ENCODE peak calls at places on chromosome X, in four cellular contexts. M is A673; J is CD8-positive, alpha-beta T cell; P is HCT116. U is an unnamed sample.

GRCh38 chrX:118976599-118977340 is 2.4 kb downstream of the LONRF3 start:
- DNase-seq in P (no peak), M (peak; percentile 3), J (peak; percentile 22), U (peak; percentile 15)

GRCh38 chrX:35380808-35381700 is 417.1 kb upstream of the MAGEB16 start:
- DNase-seq in P (no peak), M (peak; percentile 55), J (no peak), U (no peak)

GRCh38 chrX:129227376-129227775 is 295.9 kb downstream of the SMARCA1 start:
- DNase-seq in M (no peak), J (no peak), P (no peak), U (no peak)

GRCh38 chrX:24259544-24260240 is 54.2 kb downstream of the SUPT20HL2 start:
- DNase-seq in P (peak; percentile 50), J (no peak), M (peak; percentile 82), U (no peak)

GRCh38 chrX:93673869-93674271 is at the start of gene FAM133A:
- DNase-seq in M (peak; percentile 2), J (no peak), P (no peak), U (no peak)

GRCh38 chrX:120739300-120739699 is 109.4 kb upstream of the C1GALT1C1 start:
- DNase-seq in J (no peak), M (no peak), P (no peak), U (no peak)

GRCh38 chrX:10569946-10570345 is 50.4 kb downstream of the MID1 start:
- DNase-seq in M (no peak), P (no peak), J (no peak), U (no peak)

GRCh38 chrX:119249836-119250340 is 13.8 kb downstream of the PGRMC1 start:
- DNase-seq in M (no peak), J (no peak), P (no peak), U (no peak)

GRCh38 chrX:103791233-103791632 is 14.6 kb downstream of the PLP1 start:
- DNase-seq in P (no peak), M (no peak), J (no peak), U (no peak)

GRCh38 chrX:46979340-46979739 is 67.1 kb downstream of the JADE3 start:
- DNase-seq in P (peak; percentile 13), M (peak; percentile 21), J (no peak), U (no peak)

GRCh38 chrX:45799576-45799975 is 598.9 kb upstream of the DIPK2B start:
- DNase-seq in J (no peak), P (no peak), M (no peak), U (no peak)

GRCh38 chrX:136271300-136271699 is 20.1 kb upstream of the MAP7D3 start:
- DNase-seq in P (no peak), M (no peak), J (no peak), U (no peak)

GRCh38 chrX:43315622-43316021 is 340.5 kb upstream of the MAOA start:
- DNase-seq in M (no peak), J (no peak), P (no peak), U (no peak)

GRCh38 chrX:117985241-117985640 is 131.4 kb downstream of the KLHL13 start:
- DNase-seq in J (no peak), M (peak; percentile 69), P (no peak), U (no peak)

GRCh38 chrX:109872021-109872730 is 130.7 kb upstream of the TMEM164 start:
- DNase-seq in J (no peak), M (no peak), P (no peak), U (no peak)

GRCh38 chrX:51459125-51459524 is 37.3 kb downstream of the NUDT11 start:
- DNase-seq in P (peak; percentile 18), J (no peak), M (peak; percentile 62), U (no peak)

GRCh38 chrX:149152941-149153340 is 352.2 kb downstream of the IDS start:
- DNase-seq in M (no peak), J (no peak), P (no peak), U (no peak)

GRCh38 chrX:133375558-133376340 is 39.5 kb downstream of the GPC4 start:
- DNase-seq in P (no peak), M (peak; percentile 70), J (no peak), U (peak; percentile 1)

GRCh38 chrX:23598561-23598960 is 68.7 kb upstream of the PRDX4 start:
- DNase-seq in P (no peak), J (no peak), M (no peak), U (no peak)

GRCh38 chrX:6371353-6371752 is 142.7 kb upstream of the NLGN4X start:
- DNase-seq in P (no peak), M (no peak), J (no peak), U (no peak)

GRCh38 chrX:51487960-51488267 is 8.5 kb downstream of the NUDT11 start:
- DNase-seq in M (no peak), J (no peak), P (no peak), U (no peak)

GRCh38 chrX:108068121-108068520 is 23.2 kb downstream of the PSMD10 start:
- DNase-seq in J (no peak), M (no peak), P (no peak), U (no peak)

GRCh38 chrX:149185087-149185486 is 320.0 kb downstream of the IDS start:
- DNase-seq in J (no peak), P (no peak), M (no peak), U (no peak)

GRCh38 chrX:25597561-25597960 is 540.6 kb upstream of the MAGEB18 start:
- DNase-seq in J (no peak), P (no peak), M (no peak), U (no peak)

GRCh38 chrX:130120321-130120731 is 10.0 kb upstream of the ELF4 start:
- DNase-seq in M (no peak), P (no peak), J (no peak), U (no peak)

GRCh38 chrX:110944793-110945466 is 149.3 kb upstream of the CHRDL1 start:
- DNase-seq in J (no peak), M (no peak), P (no peak), U (no peak)
- H3K27ac ChIP-seq in J (no peak overlapping the region), M (no peak overlapping the region), P (no peak overlapping the region), U (no peak overlapping the region)

GRCh38 chrX:30654989-30655607 is 1.9 kb downstream of the GK start:
- DNase-seq in J (no peak), M (no peak), P (no peak), U (no peak)
- H3K27ac ChIP-seq in J (no peak overlapping the region), M (no peak overlapping the region), P (no peak overlapping the region), U (no peak overlapping the region)

DNA sequence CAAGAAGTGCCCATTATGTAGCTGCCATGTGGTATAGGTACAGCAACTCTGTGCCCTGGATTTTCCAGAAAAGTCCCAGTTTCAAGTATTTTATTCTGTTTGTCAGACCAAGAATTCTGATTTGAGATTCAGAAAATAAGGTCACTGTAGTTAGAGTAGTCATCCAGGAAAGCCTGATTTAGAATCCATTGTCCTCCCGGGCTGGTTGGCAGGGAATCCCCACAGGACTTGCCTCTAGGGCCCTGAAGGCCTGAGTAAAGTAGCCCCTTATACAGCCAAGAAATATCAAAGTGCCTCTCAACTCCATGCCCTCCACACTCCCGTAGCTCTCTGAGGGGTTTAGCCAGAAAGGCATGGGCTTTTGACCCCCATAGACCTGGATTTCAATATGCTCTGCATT is 36.3 kb downstream of the RTL5 start:
- DNase-seq in J (no peak), P (no peak), M (no peak), U (no peak)
- H3K27ac ChIP-seq in J (no peak overlapping the region), P (no peak overlapping the region), M (no peak overlapping the region), U (no peak overlapping the region)

GRCh38 chrX:29965634-29966033 is 249.7 kb upstream of the MAGEB2 start:
- DNase-seq in M (no peak), P (no peak), J (no peak), U (no peak)
- H3K27ac ChIP-seq in M (no peak overlapping the region), P (no peak overlapping the region), J (no peak overlapping the region), U (no peak overlapping the region)

DNA sequence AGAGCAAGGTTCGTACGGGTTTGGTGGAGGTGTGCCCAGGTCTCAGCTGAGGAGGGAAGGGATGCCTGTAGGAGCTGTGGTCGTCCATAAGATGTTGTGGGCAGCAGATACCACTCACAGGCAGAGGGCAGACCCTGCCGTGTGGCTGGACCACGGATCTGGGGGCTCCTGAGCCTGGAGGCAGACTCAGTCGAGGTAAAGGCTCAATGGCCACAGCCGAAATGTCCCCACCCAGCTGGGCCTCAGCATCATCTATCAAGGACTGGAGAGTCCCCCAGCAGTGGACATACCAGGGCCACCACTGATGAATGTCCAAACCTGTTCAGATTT is 98.5 kb downstream of the DHRSX start:
- DNase-seq in M (no peak), J (no peak), P (no peak), U (no peak)
- H3K27ac ChIP-seq in M (no peak overlapping the region), J (no peak overlapping the region), P (peak overlapping the region; percentile 91), U (no peak overlapping the region)

GRCh38 chrX:1162119-1162916 is 50.1 kb downstream of the CRLF2 start:
- DNase-seq in M (no peak), P (no peak), J (no peak), U (no peak)

GRCh38 chrX:1165535-1166196 is 46.8 kb downstream of the CRLF2 start:
- DNase-seq in P (no peak), J (no peak), M (peak; percentile 76), U (no peak)

GRCh38 chrX:1167466-1167865 is 45.0 kb downstream of the CRLF2 start:
- DNase-seq in M (no peak), J (no peak), P (no peak), U (no peak)

GRCh38 chrX:1163231-1163630 is 49.2 kb downstream of the CRLF2 start:
- DNase-seq in P (no peak), M (no peak), J (no peak), U (no peak)

GRCh38 chrX:1164322-1165288 is 47.8 kb downstream of the CRLF2 start:
- DNase-seq in J (no peak), P (no peak), M (peak; percentile 19), U (no peak)
- H3K27ac ChIP-seq in J (no peak overlapping the region), P (no peak overlapping the region), M (no peak overlapping the region), U (no peak overlapping the region)

U was measured in substantia nigra.